ENCODE peak calls at places on chromosome 16, in eight cellular contexts. Q, R, V, N, J, L, S and B are unnamed samples.

GRCh38 chr16:83231771-83232170 is 576.0 kb upstream of the HSBP1 start:
- DNase-seq in Q (no peak), R (no peak), N (no peak), V (no peak), S (no peak), L (no peak), J (no peak), B (peak)

GRCh38 chr16:23509763-23510153 is 536 bp downstream of the GGA2 start:
- DNase-seq in S (no peak), R (no peak), L (no peak), Q (no peak), J (peak), N (peak), V (no peak), B (peak)

GRCh38 chr16:648071-648785 is 937 bp upstream of the WDR90 start:
- DNase-seq in Q (no peak), N (no peak), J (peak), L (peak), R (no peak), V (no peak), S (no peak), B (peak)

GRCh38 chr16:3578121-3578520 is 918 bp upstream of the NLRC3 start:
- DNase-seq in L (no peak), Q (no peak), S (no peak), N (peak), R (no peak), J (no peak), V (no peak), B (no peak)

GRCh38 chr16:12874135-12874534 is 27.3 kb upstream of the SHISA9 start:
- DNase-seq in R (no peak), S (no peak), J (peak), N (no peak), L (no peak), Q (no peak), V (no peak), B (peak)

GRCh38 chr16:33059206-33059605 is 134.8 kb upstream of the TP53TG3C start:
- DNase-seq in L (no peak), R (no peak), N (no peak), J (no peak), V (no peak), Q (no peak), S (no peak), B (no peak)

GRCh38 chr16:31093132-31093703 is 1.4 kb downstream of the VKORC1 start:
- DNase-seq in R (no peak), L (peak), Q (no peak), N (no peak), V (peak), S (no peak), J (peak), B (peak)

GRCh38 chr16:54647731-54648221 is 282.9 kb upstream of the IRX5 start:
- DNase-seq in R (no peak), Q (no peak), N (no peak), J (peak), V (no peak), L (no peak), S (no peak), B (no peak)

GRCh38 chr16:84062734-84063640 is 20.4 kb upstream of the SLC38A8 start:
- DNase-seq in N (peak), S (peak), V (no peak), R (peak), L (peak), J (peak), Q (no peak), B (peak)

GRCh38 chr16:31476305-31477219 is 4.6 kb downstream of the TGFB1I1 start:
- DNase-seq in N (peak), R (peak), J (no peak), L (no peak), S (peak), V (no peak), Q (peak), B (no peak)

GRCh38 chr16:89072216-89073130 is 21.2 kb upstream of the ACSF3 start:
- DNase-seq in S (no peak), R (peak), L (no peak), Q (no peak), V (no peak), J (peak), N (no peak), B (no peak)

GRCh38 chr16:54282923-54283734 is 3.5 kb downstream of the IRX3 start:
- DNase-seq in Q (no peak), S (no peak), J (peak), R (no peak), N (no peak), V (no peak), L (no peak), B (peak)

GRCh38 chr16:67773099-67773498 is 33.3 kb downstream of the RANBP10 start:
- DNase-seq in V (no peak), J (no peak), N (no peak), L (no peak), Q (no peak), S (no peak), R (peak), B (no peak)

GRCh38 chr16:68354816-68355215 is 44.0 kb downstream of the PRMT7 start:
- DNase-seq in Q (no peak), L (no peak), J (no peak), N (no peak), S (no peak), V (no peak), R (no peak), B (no peak)

GRCh38 chr16:35744716-35745115 is 2285.3 kb downstream of the TP53TG3F start:
- DNase-seq in R (no peak), N (no peak), S (no peak), Q (no peak), J (no peak), L (no peak), V (no peak), B (no peak)

GRCh38 chr16:11781773-11782172 is 15.3 kb downstream of the ZC3H7A start:
- DNase-seq in N (no peak), L (no peak), J (peak), Q (no peak), V (peak), R (no peak), S (no peak), B (no peak)

GRCh38 chr16:89502319-89502843 is 5.8 kb upstream of the SPG7 start:
- DNase-seq in J (peak), N (no peak), Q (no peak), S (no peak), V (no peak), R (no peak), L (no peak), B (peak)

GRCh38 chr16:87707097-87707496 is 58.7 kb downstream of the KLHDC4 start:
- DNase-seq in L (no peak), S (no peak), N (no peak), V (no peak), J (no peak), Q (no peak), R (no peak), B (no peak)

GRCh38 chr16:73329363-73330306 is 281.7 kb upstream of the ZFHX3 start:
- DNase-seq in Q (peak), J (no peak), L (no peak), N (no peak), S (no peak), V (peak), R (no peak), B (peak)

GRCh38 chr16:68093816-68094613 is 8.8 kb downstream of the NFATC3 start:
- DNase-seq in Q (no peak), N (no peak), R (no peak), V (peak), L (no peak), S (no peak), J (peak), B (peak)

GRCh38 chr16:15976929-15977637 is 27.7 kb downstream of the ABCC1 start:
- DNase-seq in L (no peak), S (no peak), R (no peak), Q (no peak), J (peak), N (no peak), V (no peak), B (no peak)